ENCODE peak calls at places on chromosomes 7 and 10, in seven cellular contexts. One of them, this sample, is unnamed.

GRCh38 chr7:152617056-152617455 is 58.9 kb downstream of the XRCC2 start:
- DNase-seq in A549: no peak
- DNase-seq in aorta: no peak
- DNase-seq in uterus: no peak
- DNase-seq in CD4-positive, alpha-beta memory T cell: no peak
- DNase-seq in IMR-90: no peak
- DNase-seq in neural progenitor cell: no peak
- DNase-seq in this sample: no peak

GRCh38 chr10:86243651-86244155 is 122.9 kb downstream of the GRID1 start:
- DNase-seq in A549: no peak
- DNase-seq in aorta: no peak
- DNase-seq in uterus: no peak
- DNase-seq in CD4-positive, alpha-beta memory T cell: no peak
- DNase-seq in IMR-90: no peak
- DNase-seq in neural progenitor cell: no peak
- DNase-seq in this sample: no peak

GRCh38 chr10:89867964-89868363 is 166.6 kb downstream of the KIF20B start:
- DNase-seq in A549: no peak
- DNase-seq in aorta: no peak
- DNase-seq in uterus: no peak
- DNase-seq in CD4-positive, alpha-beta memory T cell: no peak
- DNase-seq in IMR-90: peak
- DNase-seq in neural progenitor cell: no peak
- DNase-seq in this sample: no peak

GRCh38 chr10:6044651-6045599 is 17.2 kb downstream of the IL2RA start:
- DNase-seq in A549: no peak
- DNase-seq in aorta: no peak
- DNase-seq in uterus: no peak
- DNase-seq in CD4-positive, alpha-beta memory T cell: no peak
- DNase-seq in IMR-90: no peak
- DNase-seq in neural progenitor cell: no peak
- DNase-seq in this sample: no peak

GRCh38 chr7:26397786-26398435 is 106.2 kb downstream of the SNX10 start:
- DNase-seq in A549: peak
- DNase-seq in aorta: no peak
- DNase-seq in uterus: no peak
- DNase-seq in CD4-positive, alpha-beta memory T cell: no peak
- DNase-seq in IMR-90: no peak
- DNase-seq in neural progenitor cell: peak
- DNase-seq in this sample: no peak

GRCh38 chr7:13988011-13988410 is 1.5 kb downstream of the ETV1 start:
- DNase-seq in A549: no peak
- DNase-seq in aorta: no peak
- DNase-seq in uterus: no peak
- DNase-seq in CD4-positive, alpha-beta memory T cell: no peak
- DNase-seq in IMR-90: peak
- DNase-seq in neural progenitor cell: peak
- DNase-seq in this sample: no peak

GRCh38 chr7:155459867-155460461 is 2.0 kb downstream of the EN2 start:
- DNase-seq in A549: no peak
- DNase-seq in aorta: no peak
- DNase-seq in uterus: no peak
- DNase-seq in CD4-positive, alpha-beta memory T cell: no peak
- DNase-seq in IMR-90: no peak
- DNase-seq in neural progenitor cell: peak
- DNase-seq in this sample: no peak

GRCh38 chr10:108422286-108422685 is 1257.8 kb upstream of the SORCS1 start:
- DNase-seq in A549: no peak
- DNase-seq in aorta: no peak
- DNase-seq in uterus: no peak
- DNase-seq in CD4-positive, alpha-beta memory T cell: no peak
- DNase-seq in IMR-90: no peak
- DNase-seq in neural progenitor cell: no peak
- DNase-seq in this sample: no peak

GRCh38 chr7:44320794-44321371 is 4.5 kb downstream of the CAMK2B start:
- DNase-seq in A549: no peak
- DNase-seq in aorta: no peak
- DNase-seq in uterus: no peak
- DNase-seq in CD4-positive, alpha-beta memory T cell: no peak
- DNase-seq in IMR-90: no peak
- DNase-seq in neural progenitor cell: no peak
- DNase-seq in this sample: no peak

GRCh38 chr7:39609084-39609461 is 14.3 kb upstream of the RALA start:
- DNase-seq in A549: no peak
- DNase-seq in aorta: no peak
- DNase-seq in uterus: no peak
- DNase-seq in CD4-positive, alpha-beta memory T cell: no peak
- DNase-seq in IMR-90: peak
- DNase-seq in neural progenitor cell: no peak
- DNase-seq in this sample: no peak

GRCh38 chr7:80284848-80285247 is 150.2 kb downstream of the GNAI1 start:
- DNase-seq in A549: no peak
- DNase-seq in aorta: no peak
- DNase-seq in uterus: no peak
- DNase-seq in CD4-positive, alpha-beta memory T cell: no peak
- DNase-seq in IMR-90: peak
- DNase-seq in neural progenitor cell: no peak
- DNase-seq in this sample: peak

GRCh38 chr7:140209866-140210609 is 33.3 kb upstream of the KDM7A start:
- DNase-seq in A549: no peak
- DNase-seq in aorta: peak
- DNase-seq in uterus: no peak
- DNase-seq in CD4-positive, alpha-beta memory T cell: no peak
- DNase-seq in IMR-90: no peak
- DNase-seq in neural progenitor cell: no peak
- DNase-seq in this sample: no peak

GRCh38 chr10:131169146-131169545 is 142.4 kb downstream of the TCERG1L start:
- DNase-seq in A549: no peak
- DNase-seq in aorta: no peak
- DNase-seq in uterus: no peak
- DNase-seq in CD4-positive, alpha-beta memory T cell: no peak
- DNase-seq in IMR-90: no peak
- DNase-seq in neural progenitor cell: no peak
- DNase-seq in this sample: no peak

GRCh38 chr10:103850572-103850895 is 4.8 kb downstream of the SH3PXD2A start:
- DNase-seq in A549: no peak
- DNase-seq in aorta: no peak
- DNase-seq in uterus: no peak
- DNase-seq in CD4-positive, alpha-beta memory T cell: no peak
- DNase-seq in IMR-90: no peak
- DNase-seq in neural progenitor cell: no peak
- DNase-seq in this sample: no peak

GRCh38 chr7:28919510-28919909 is 38.6 kb downstream of the TRIL start:
- DNase-seq in A549: no peak
- DNase-seq in aorta: no peak
- DNase-seq in uterus: peak
- DNase-seq in CD4-positive, alpha-beta memory T cell: no peak
- DNase-seq in IMR-90: peak
- DNase-seq in neural progenitor cell: no peak
- DNase-seq in this sample: no peak

GRCh38 chr7:87216701-87217508 is 2.6 kb downstream of the TMEM243 start:
- DNase-seq in A549: no peak
- DNase-seq in aorta: no peak
- DNase-seq in uterus: no peak
- DNase-seq in CD4-positive, alpha-beta memory T cell: peak
- DNase-seq in IMR-90: no peak
- DNase-seq in neural progenitor cell: no peak
- DNase-seq in this sample: no peak

GRCh38 chr7:139691253-139691781 is 86.5 kb downstream of the HIPK2 start:
- DNase-seq in A549: no peak
- DNase-seq in aorta: no peak
- DNase-seq in uterus: no peak
- DNase-seq in CD4-positive, alpha-beta memory T cell: no peak
- DNase-seq in IMR-90: no peak
- DNase-seq in neural progenitor cell: no peak
- DNase-seq in this sample: no peak

GRCh38 chr10:34260904-34261303 is 554.2 kb downstream of the PARD3 start:
- DNase-seq in A549: no peak
- DNase-seq in aorta: no peak
- DNase-seq in uterus: no peak
- DNase-seq in CD4-positive, alpha-beta memory T cell: no peak
- DNase-seq in IMR-90: no peak
- DNase-seq in neural progenitor cell: no peak
- DNase-seq in this sample: no peak

GRCh38 chr7:91720255-91720937 is 160.1 kb downstream of the MTERF1 start:
- DNase-seq in A549: no peak
- DNase-seq in aorta: no peak
- DNase-seq in uterus: no peak
- DNase-seq in CD4-positive, alpha-beta memory T cell: no peak
- DNase-seq in IMR-90: peak
- DNase-seq in neural progenitor cell: no peak
- DNase-seq in this sample: peak

GRCh38 chr10:13526952-13527863 is 1.6 kb downstream of the BEND7 start:
- DNase-seq in A549: peak
- DNase-seq in aorta: no peak
- DNase-seq in uterus: no peak
- DNase-seq in CD4-positive, alpha-beta memory T cell: no peak
- DNase-seq in IMR-90: peak
- DNase-seq in neural progenitor cell: peak
- DNase-seq in this sample: peak
- H3K27ac ChIP-seq in A549: no peak
- H3K27ac ChIP-seq in aorta: no peak
- H3K27ac ChIP-seq in uterus: peak
- H3K27ac ChIP-seq in CD4-positive, alpha-beta memory T cell: no peak
- H3K27ac ChIP-seq in IMR-90: no peak
- H3K27ac ChIP-seq in neural progenitor cell: no peak
- H3K27ac ChIP-seq in this sample: peak

GRCh38 chr7:132509667-132510066 is 66.6 kb downstream of the PLXNA4 start:
- DNase-seq in A549: no peak
- DNase-seq in aorta: no peak
- DNase-seq in uterus: no peak
- DNase-seq in CD4-positive, alpha-beta memory T cell: no peak
- DNase-seq in IMR-90: no peak
- DNase-seq in neural progenitor cell: no peak
- DNase-seq in this sample: no peak
- H3K27ac ChIP-seq in A549: no peak
- H3K27ac ChIP-seq in aorta: no peak
- H3K27ac ChIP-seq in uterus: no peak
- H3K27ac ChIP-seq in CD4-positive, alpha-beta memory T cell: no peak
- H3K27ac ChIP-seq in IMR-90: no peak
- H3K27ac ChIP-seq in neural progenitor cell: no peak
- H3K27ac ChIP-seq in this sample: no peak

GRCh38 chr7:107810626-107811025 is 7.6 kb upstream of the SLC26A3 start:
- DNase-seq in A549: no peak
- DNase-seq in aorta: no peak
- DNase-seq in uterus: no peak
- DNase-seq in CD4-positive, alpha-beta memory T cell: no peak
- DNase-seq in IMR-90: no peak
- DNase-seq in neural progenitor cell: no peak
- DNase-seq in this sample: no peak

GRCh38 chr7:107811934-107812333 is 8.9 kb upstream of the SLC26A3 start:
- DNase-seq in A549: no peak
- DNase-seq in aorta: no peak
- DNase-seq in uterus: no peak
- DNase-seq in CD4-positive, alpha-beta memory T cell: no peak
- DNase-seq in IMR-90: no peak
- DNase-seq in neural progenitor cell: no peak
- DNase-seq in this sample: no peak

GRCh38 chr7:107813524-107813923 is 10.5 kb upstream of the SLC26A3 start:
- DNase-seq in A549: no peak
- DNase-seq in aorta: no peak
- DNase-seq in uterus: no peak
- DNase-seq in CD4-positive, alpha-beta memory T cell: no peak
- DNase-seq in IMR-90: no peak
- DNase-seq in neural progenitor cell: no peak
- DNase-seq in this sample: no peak

GRCh38 chr7:107816053-107816566 is 13.1 kb upstream of the SLC26A3 start:
- DNase-seq in A549: no peak
- DNase-seq in aorta: no peak
- DNase-seq in uterus: no peak
- DNase-seq in CD4-positive, alpha-beta memory T cell: no peak
- DNase-seq in IMR-90: no peak
- DNase-seq in neural progenitor cell: no peak
- DNase-seq in this sample: no peak

DNA sequence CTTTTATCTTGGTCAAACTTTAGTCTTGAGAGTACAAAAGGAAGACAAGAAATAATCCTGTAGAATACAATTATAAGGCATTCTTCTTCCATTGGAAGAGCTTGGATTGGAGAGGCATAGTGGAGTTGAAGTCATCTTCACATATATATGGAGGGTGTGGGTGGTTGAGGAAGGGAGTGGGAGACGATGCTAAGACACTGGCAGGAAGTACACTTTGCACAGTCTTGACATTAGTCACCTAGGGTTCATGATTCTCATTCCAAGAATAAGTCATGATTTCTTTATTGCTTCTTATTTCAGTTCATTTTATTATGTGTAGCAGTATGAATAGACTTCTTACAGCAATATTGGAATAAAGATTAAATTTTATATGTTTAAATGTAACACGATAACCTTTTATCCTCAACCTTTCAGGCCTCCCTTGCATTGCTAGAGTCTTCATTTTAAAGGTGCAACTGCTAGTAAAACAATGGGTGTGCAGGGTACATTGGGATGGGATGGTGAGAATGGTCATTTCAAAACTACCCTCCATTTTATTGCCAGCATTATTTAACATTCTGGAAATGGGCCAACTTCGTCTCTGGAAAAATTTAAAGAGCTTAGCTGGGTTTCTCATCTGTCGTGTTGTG is 12.3 kb upstream of the SLC26A3 start:
- DNase-seq in A549: no peak
- DNase-seq in aorta: no peak
- DNase-seq in uterus: no peak
- DNase-seq in CD4-positive, alpha-beta memory T cell: no peak
- DNase-seq in IMR-90: no peak
- DNase-seq in neural progenitor cell: no peak
- DNase-seq in this sample: no peak
- H3K27ac ChIP-seq in A549: no peak
- H3K27ac ChIP-seq in aorta: no peak
- H3K27ac ChIP-seq in uterus: no peak
- H3K27ac ChIP-seq in CD4-positive, alpha-beta memory T cell: no peak
- H3K27ac ChIP-seq in IMR-90: no peak
- H3K27ac ChIP-seq in neural progenitor cell: no peak
- H3K27ac ChIP-seq in this sample: no peak

DNA sequence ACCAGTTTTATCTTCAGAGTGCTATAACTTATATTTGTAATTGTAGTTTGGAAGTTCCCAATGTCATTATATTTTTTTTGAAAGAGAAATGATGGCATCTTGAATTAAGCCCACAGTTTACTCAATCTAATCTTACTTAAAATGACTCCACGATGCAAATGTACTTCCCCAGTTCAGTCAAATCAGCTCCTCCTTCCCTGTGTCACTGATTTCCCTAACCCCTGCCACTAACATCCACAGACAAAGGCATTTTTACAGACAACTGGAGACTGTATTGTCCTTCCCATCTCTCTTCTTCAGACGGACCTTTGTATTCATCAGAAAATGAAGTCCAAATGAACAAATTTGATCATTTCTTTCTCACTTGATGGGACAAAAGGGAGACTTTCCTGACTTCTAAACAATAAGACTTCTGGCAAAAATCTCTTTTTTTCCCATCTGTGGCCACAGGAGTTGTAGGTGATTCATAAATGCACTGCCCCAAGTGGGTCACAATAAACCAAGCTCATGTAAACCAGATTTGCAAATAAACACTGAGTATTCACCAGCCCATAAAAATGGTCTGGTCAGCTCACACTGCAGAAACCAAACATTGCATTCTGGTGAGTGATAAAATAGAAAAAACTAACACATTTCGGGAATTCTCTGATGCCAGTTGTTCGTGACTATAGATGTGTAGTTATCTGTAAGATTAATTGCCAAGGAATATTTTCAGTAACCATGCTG is 162.9 kb downstream of the FANK1 start:
- DNase-seq in A549: no peak
- DNase-seq in aorta: no peak
- DNase-seq in uterus: no peak
- DNase-seq in CD4-positive, alpha-beta memory T cell: no peak
- DNase-seq in IMR-90: peak
- DNase-seq in neural progenitor cell: no peak
- DNase-seq in this sample: no peak
- H3K27ac ChIP-seq in A549: peak
- H3K27ac ChIP-seq in aorta: no peak
- H3K27ac ChIP-seq in uterus: no peak
- H3K27ac ChIP-seq in CD4-positive, alpha-beta memory T cell: no peak
- H3K27ac ChIP-seq in IMR-90: no peak
- H3K27ac ChIP-seq in neural progenitor cell: no peak
- H3K27ac ChIP-seq in this sample: no peak